ENCODE peak calls at places on chromosomes 4 and X, in eight cellular contexts. X is WTC11, U is NB4, G is psoas muscle, I is right lobe of liver, T is SK-N-SH, J is neural progenitor cell, Q is DND-41. A is an unnamed sample.

GRCh38 chrX:107902721-107903120 is 77.1 kb downstream of the MID2 start:
- DNase-seq in X (no peak), U (no peak), G (no peak), I (no peak), T (no peak), J (no peak), Q (no peak), A (no peak)

GRCh38 chrX:149762696-149763614 is 10.9 kb upstream of the HSFX1 start:
- DNase-seq in X (no peak), U (no peak), G (no peak), I (peak; percentile 6), T (no peak), J (no peak), Q (no peak), A (no peak)

GRCh38 chr4:175419120-175419774 is 392.8 kb downstream of the GPM6A start:
- DNase-seq in X (no peak), U (no peak), G (no peak), I (no peak), T (no peak), J (no peak), Q (no peak), A (no peak)

GRCh38 chr4:7499661-7500060 is 64.9 kb upstream of the PSAPL1 start:
- DNase-seq in X (no peak), U (no peak), G (no peak), I (no peak), T (no peak), J (no peak), Q (no peak), A (no peak)

GRCh38 chr4:30402276-30402675 is 317.9 kb upstream of the PCDH7 start:
- DNase-seq in X (no peak), U (no peak), G (no peak), I (no peak), T (no peak), J (no peak), Q (no peak), A (no peak)

GRCh38 chr4:113434247-113434587 is 327.3 kb downstream of the CAMK2D start:
- DNase-seq in X (no peak), U (no peak), G (no peak), I (no peak), T (no peak), J (no peak), Q (no peak), A (no peak)

GRCh38 chrX:3582421-3582820 is 131.0 kb downstream of the PRKX start:
- DNase-seq in X (no peak), U (no peak), G (no peak), I (no peak), T (no peak), J (no peak), Q (no peak), A (no peak)

GRCh38 chrX:3518870-3519269 is 172.4 kb upstream of the MXRA5 start:
- DNase-seq in X (no peak), U (no peak), G (peak; percentile 57), I (no peak), T (no peak), J (no peak), Q (no peak), A (peak; percentile 86)

GRCh38 chr4:169723207-169723606 is 34.5 kb downstream of the HPF1 start:
- DNase-seq in X (no peak), U (peak; percentile 16), G (no peak), I (no peak), T (peak; percentile 34), J (peak; percentile 33), Q (peak; percentile 18), A (no peak)

GRCh38 chrX:119755981-119756533 is 2.3 kb upstream of the SOWAHD start:
- DNase-seq in X (no peak), U (peak; percentile 80), G (no peak), I (no peak), T (no peak), J (no peak), Q (peak; percentile 72), A (no peak)

GRCh38 chr4:6198278-6198677 is 2.1 kb downstream of the JAKMIP1 start:
- DNase-seq in X (no peak), U (no peak), G (no peak), I (no peak), T (no peak), J (no peak), Q (no peak), A (peak; percentile 75)

GRCh38 chrX:120310861-120311631 is at the start of gene TMEM255A:
- DNase-seq in X (peak; percentile 25), U (peak; percentile 54), G (peak; percentile 15), I (no peak), T (peak; percentile 47), J (peak; percentile 50), Q (no peak), A (no peak)

GRCh38 chr4:124710911-124711310 is 1.6 kb downstream of the ANKRD50 start:
- DNase-seq in X (no peak), U (no peak), G (peak; percentile 11), I (no peak), T (no peak), J (no peak), Q (no peak), A (no peak)

GRCh38 chrX:154374361-154375155 is at the start of gene FLNA:
- DNase-seq in X (peak; percentile 63), U (peak; percentile 37), G (peak; percentile 49), I (no peak), T (peak; percentile 61), J (peak; percentile 73), Q (no peak), A (no peak)

GRCh38 chrX:154371771-154372300 is 2.6 kb downstream of the FLNA start:
- DNase-seq in X (peak; percentile 23), U (no peak), G (no peak), I (no peak), T (no peak), J (peak; percentile 33), Q (no peak), A (no peak)

GRCh38 chrX:154372612-154373022 is 1.8 kb downstream of the FLNA start:
- DNase-seq in X (no peak), U (peak; percentile 26), G (no peak), I (no peak), T (no peak), J (no peak), Q (no peak), A (no peak)

GRCh38 chrX:154375156-154375504 is 696 bp upstream of the FLNA start:
- DNase-seq in X (no peak), U (no peak), G (no peak), I (no peak), T (no peak), J (no peak), Q (no peak), A (no peak)

GRCh38 chrX:154373340-154374306 is 811 bp downstream of the FLNA start:
- DNase-seq in X (peak; percentile 79), U (peak; percentile 61), G (no peak), I (peak; percentile 64), T (no peak), J (peak; percentile 65), Q (peak; percentile 40), A (no peak)
- TF ChIP-seq CTCF in X (peak; percentile 28), U (peak; percentile 37), G (peak; percentile 52), I (peak; percentile 68), T (peak; percentile 37), J (peak; percentile 67), Q (peak; percentile 65), A (peak; percentile 68)

GRCh38 chrX:145405012-145405411 is 157.7 kb downstream of the SPANXN1 start:
- DNase-seq in X (no peak), U (peak; percentile 31), G (no peak), I (no peak), T (peak; percentile 29), J (peak; percentile 38), Q (peak; percentile 5), A (no peak)
- TF ChIP-seq CTCF in X (no peak), U (peak; percentile 50), G (peak; percentile 48), I (peak; percentile 77), T (peak; percentile 74), J (peak; percentile 70), Q (peak; percentile 61), A (peak; percentile 56)

DNA sequence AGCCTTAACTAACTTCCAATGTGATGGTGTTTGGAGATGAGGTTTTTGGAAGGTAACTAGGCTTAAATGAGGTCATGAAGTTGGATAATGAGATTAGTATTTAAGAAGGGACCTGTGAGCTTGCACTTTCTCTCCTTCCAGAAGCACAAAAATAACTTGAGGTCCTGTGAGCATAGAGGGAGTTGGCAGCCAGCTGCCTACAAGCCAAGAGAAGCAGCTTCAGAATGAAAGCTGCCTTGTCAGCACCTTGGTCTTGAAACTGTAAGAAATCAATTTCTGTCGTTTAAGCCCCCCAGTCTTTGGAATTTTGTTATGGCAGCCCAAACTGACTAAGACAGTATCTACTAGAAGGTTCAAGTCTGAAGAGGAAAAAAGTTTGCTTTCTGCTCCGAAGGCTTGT is 280.2 kb upstream of the GALNTL6 start:
- DNase-seq in X (no peak), U (no peak), G (no peak), I (no peak), T (no peak), J (no peak), Q (no peak), A (no peak)
- TF ChIP-seq CTCF in X (no peak), U (no peak), G (no peak), I (no peak), T (no peak), J (no peak), Q (no peak), A (no peak)

DNA sequence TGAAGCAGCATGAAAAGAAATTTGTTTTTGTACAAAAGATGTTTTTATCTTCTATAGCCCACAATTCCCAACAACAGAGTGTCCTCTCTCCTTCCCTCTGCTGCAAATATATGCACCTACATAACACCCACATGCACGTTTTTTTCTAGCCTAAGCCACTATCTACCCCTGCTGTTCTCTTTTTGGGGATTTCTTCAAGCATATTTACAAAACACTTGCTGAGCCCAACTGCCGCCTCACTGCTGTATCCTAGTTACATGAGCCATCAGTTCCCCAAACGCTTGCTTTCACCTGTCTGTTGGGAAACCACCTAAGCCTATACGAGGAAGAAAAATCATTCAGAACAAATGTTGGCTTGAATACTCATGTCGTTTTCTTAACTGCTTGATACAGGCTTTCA is 127.2 kb downstream of the CHRNA9 start:
- DNase-seq in X (no peak), U (no peak), G (no peak), I (no peak), T (no peak), J (no peak), Q (no peak), A (no peak)
- TF ChIP-seq CTCF in X (no peak), U (no peak), G (no peak), I (no peak), T (no peak), J (no peak), Q (no peak), A (no peak)

GRCh38 chrX:114181195-114181594 is 402.7 kb upstream of the HTR2C start:
- DNase-seq in X (no peak), U (no peak), G (no peak), I (no peak), T (peak; percentile 27), J (no peak), Q (no peak), A (no peak)
- TF ChIP-seq CTCF in X (no peak), U (no peak), G (no peak), I (no peak), T (no peak), J (no peak), Q (no peak), A (no peak)

GRCh38 chrX:86171366-86171765 is 23.1 kb downstream of the DACH2 start:
- DNase-seq in X (peak; percentile 16), U (peak; percentile 37), G (no peak), I (no peak), T (peak; percentile 4), J (peak; percentile 48), Q (no peak), A (no peak)
- TF ChIP-seq CTCF in X (no peak), U (peak; percentile 35), G (peak; percentile 28), I (peak; percentile 34), T (peak; percentile 65), J (peak; percentile 53), Q (peak; percentile 7), A (peak; percentile 32)

A was measured in osteocyte.